ENCODE peak calls at places on chromosome 10, in eight cellular contexts. G, J, S, C, A, Q, E and O are unnamed samples.

GRCh38 chr10:101493782-101494281 is 94.2 kb downstream of the POLL start:
- DNase-seq in G (no peak), J (no peak), S (no peak), C (no peak), A (no peak), Q (no peak), E (no peak), O (no peak)

GRCh38 chr10:75736889-75737610 is 305.6 kb downstream of the LRMDA start:
- DNase-seq in G (no peak), J (no peak), S (no peak), C (no peak), A (no peak), Q (no peak), E (no peak), O (no peak)

GRCh38 chr10:130485241-130485957 is 349.2 kb downstream of the GLRX3 start:
- DNase-seq in G (no peak), J (no peak), S (no peak), C (no peak), A (no peak), Q (no peak), E (no peak), O (no peak)

GRCh38 chr10:14880201-14880600 is 1.5 kb downstream of the SUV39H2 start:
- DNase-seq in G (no peak), J (no peak), S (no peak), C (peak; percentile 7), A (no peak), Q (no peak), E (no peak), O (no peak)

GRCh38 chr10:58152698-58153263 is 114.9 kb downstream of the IPMK start:
- DNase-seq in G (peak; percentile 55), J (peak; percentile 68), S (peak; percentile 62), C (peak; percentile 56), A (peak; percentile 63), Q (peak; percentile 71), E (peak; percentile 77), O (peak; percentile 58)

GRCh38 chr10:124290095-124290795 is 128.5 kb downstream of the OAT start:
- DNase-seq in G (no peak), J (peak; percentile 66), S (no peak), C (peak; percentile 89), A (peak; percentile 32), Q (peak; percentile 65), E (no peak), O (no peak)

GRCh38 chr10:13053794-13054462 is 46.0 kb upstream of the OPTN start:
- DNase-seq in G (no peak), J (no peak), S (no peak), C (no peak), A (peak; percentile 58), Q (no peak), E (no peak), O (no peak)

GRCh38 chr10:55410415-55410885 is 609.4 kb upstream of the PCDH15 start:
- DNase-seq in G (peak; percentile 38), J (no peak), S (no peak), C (no peak), A (peak; percentile 44), Q (peak; percentile 4), E (peak; percentile 43), O (peak; percentile 31)

GRCh38 chr10:124185074-124185473 is 91.7 kb upstream of the CHST15 start:
- DNase-seq in G (no peak), J (no peak), S (no peak), C (no peak), A (no peak), Q (no peak), E (peak; percentile 40), O (peak; percentile 26)

GRCh38 chr10:102776779-102777417 is 33.1 kb downstream of the WBP1L start:
- DNase-seq in G (peak; percentile 29), J (peak; percentile 99), S (peak; percentile 29), C (peak; percentile 99), A (peak; percentile 83), Q (peak; percentile 99), E (peak; percentile 67), O (peak; percentile 57)

GRCh38 chr10:103125323-103126267 is 67.5 kb downstream of the NT5C2 start:
- DNase-seq in G (no peak), J (peak; percentile 27), S (no peak), C (peak; percentile 59), A (no peak), Q (peak; percentile 38), E (no peak), O (no peak)

DNA sequence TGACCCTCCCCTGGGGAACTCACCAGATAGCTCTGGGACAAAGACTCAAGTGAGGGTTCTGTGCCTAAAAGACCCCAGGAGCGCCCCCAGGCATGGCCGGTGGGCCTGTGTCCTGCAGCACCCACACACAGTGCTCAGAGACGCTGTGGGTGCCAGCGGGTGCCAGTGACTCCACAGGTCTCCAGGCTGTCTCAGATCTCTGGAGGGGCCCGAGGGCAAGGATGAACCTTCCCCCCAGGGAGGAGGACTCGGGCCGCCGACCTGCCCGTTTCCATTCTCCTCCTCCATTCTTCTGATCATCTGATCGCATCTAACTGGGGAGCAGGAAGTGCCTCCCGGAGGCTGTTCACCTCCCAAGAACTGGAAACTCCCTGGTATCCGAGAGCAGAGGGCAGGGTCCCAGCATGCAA is 980 bp downstream of the ADAM8 start:
- DNase-seq in G (no peak), J (no peak), S (no peak), C (peak; percentile 7), A (no peak), Q (no peak), E (no peak), O (no peak)
- TF ChIP-seq CTCF in G (no peak), J (no peak), S (no peak), C (no peak), A (peak; percentile 29), Q (no peak), E (no peak), O (no peak)

GRCh38 chr10:74035324-74035723 is 37.4 kb downstream of the VCL start:
- DNase-seq in G (no peak), J (no peak), S (no peak), C (no peak), A (no peak), Q (no peak), E (no peak), O (no peak)
- TF ChIP-seq CTCF in G (no peak), J (peak; percentile 37), S (peak; percentile 42), C (peak; percentile 32), A (peak; percentile 48), Q (peak; percentile 35), E (no peak), O (no peak)

GRCh38 chr10:60549686-60550085 is 160.0 kb upstream of the ANK3 start:
- DNase-seq in G (no peak), J (peak; percentile 23), S (peak; percentile 48), C (peak; percentile 5), A (no peak), Q (no peak), E (no peak), O (no peak)
- TF ChIP-seq CTCF in G (no peak), J (peak; percentile 29), S (peak; percentile 58), C (no peak), A (peak; percentile 60), Q (peak; percentile 33), E (no peak), O (peak; percentile 28)

GRCh38 chr10:6607187-6607586 is 27.1 kb upstream of the PRKCQ start:
- DNase-seq in G (no peak), J (no peak), S (no peak), C (no peak), A (no peak), Q (no peak), E (no peak), O (no peak)

GRCh38 chr10:6610647-6611046 is 30.6 kb upstream of the PRKCQ start:
- DNase-seq in G (no peak), J (no peak), S (no peak), C (no peak), A (no peak), Q (no peak), E (no peak), O (no peak)

GRCh38 chr10:6612371-6612770 is 32.3 kb upstream of the PRKCQ start:
- DNase-seq in G (no peak), J (no peak), S (no peak), C (no peak), A (no peak), Q (no peak), E (no peak), O (no peak)

GRCh38 chr10:6603142-6604125 is 23.4 kb upstream of the PRKCQ start:
- DNase-seq in G (no peak), J (no peak), S (no peak), C (no peak), A (no peak), Q (no peak), E (no peak), O (no peak)

DNA sequence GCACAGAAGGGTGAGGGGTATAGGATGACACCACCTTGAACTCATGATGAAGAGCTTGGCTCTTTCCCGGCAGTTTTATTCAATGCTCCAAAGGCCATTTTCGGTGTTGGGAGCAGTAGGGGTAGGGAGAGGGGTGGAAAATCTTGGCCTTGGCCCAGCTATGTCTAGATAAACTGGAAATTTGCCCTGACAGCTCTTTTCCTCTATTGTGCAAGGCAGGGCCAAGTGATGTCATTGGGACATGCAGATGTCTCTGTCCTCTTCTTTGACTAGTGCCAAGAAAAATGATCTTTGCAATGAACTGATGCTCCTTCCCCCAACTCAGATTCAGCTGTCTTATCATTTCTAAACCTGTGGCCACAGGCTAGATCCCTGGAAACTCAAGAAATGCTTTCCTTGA is 27.7 kb upstream of the PRKCQ start:
- DNase-seq in G (no peak), J (no peak), S (no peak), C (no peak), A (no peak), Q (no peak), E (no peak), O (no peak)
- TF ChIP-seq CTCF in G (no peak), J (no peak), S (no peak), C (no peak), A (no peak), Q (no peak), E (no peak), O (no peak)

DNA sequence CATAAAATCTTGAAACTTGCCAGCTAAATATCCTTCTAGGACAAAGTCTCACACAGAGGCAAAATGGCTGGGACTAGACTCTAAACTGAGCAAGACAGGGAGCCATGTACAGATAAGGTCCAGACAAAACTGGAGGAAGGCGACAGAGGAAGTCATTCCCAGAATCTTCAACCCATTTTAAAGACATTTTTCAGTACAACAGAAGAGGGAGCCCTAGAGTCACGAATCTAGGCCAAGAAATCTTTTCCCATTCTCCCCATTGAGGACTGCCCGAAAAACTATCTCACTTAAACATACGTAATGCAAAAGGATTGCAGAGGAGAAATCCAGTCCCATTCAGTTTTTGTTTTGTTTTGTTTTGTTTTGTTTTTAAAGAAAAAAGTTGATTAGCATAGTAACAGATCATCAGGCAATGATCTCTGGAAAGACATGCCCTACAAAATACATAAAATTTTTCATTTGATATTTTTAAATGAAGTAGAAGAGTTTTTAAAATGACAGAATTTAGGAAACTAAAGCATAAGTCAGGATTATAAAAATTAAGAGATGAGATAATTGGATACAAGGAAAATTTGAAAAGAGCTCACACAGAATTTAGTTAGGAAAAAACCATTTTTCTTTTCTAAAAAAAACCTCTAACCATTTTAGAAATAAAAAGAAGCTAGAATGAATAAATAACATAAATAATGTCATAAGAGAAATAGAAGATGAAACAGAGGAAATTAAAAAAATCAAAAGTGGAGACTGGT is 16.9 kb upstream of the PRF1 start:
- DNase-seq in G (no peak), J (peak; percentile 36), S (peak; percentile 50), C (peak; percentile 55), A (no peak), Q (peak; percentile 34), E (no peak), O (no peak)
- TF ChIP-seq CTCF in G (peak; percentile 20), J (peak; percentile 16), S (peak; percentile 38), C (peak; percentile 42), A (peak; percentile 74), Q (peak; percentile 51), E (no peak), O (no peak)